ENCODE peak calls at places on chromosomes 3 and 15, in four cellular contexts. O is tibial nerve, X is heart left ventricle, U is Peyer's patch. Q is an unnamed sample.

GRCh38 chr15:74783072-74783807 is 1.4 kb downstream of the CSK start:
- DNase-seq in X (no peak), U (no peak), O (no peak), Q (no peak)

GRCh38 chr15:101536875-101537405 is 47.4 kb upstream of the PCSK6 start:
- DNase-seq in X (no peak), O (no peak), U (no peak), Q (no peak)

GRCh38 chr3:178100881-178101280 is 435.4 kb upstream of the KCNMB2 start:
- DNase-seq in U (no peak), O (no peak), X (no peak), Q (no peak)

GRCh38 chr3:143201066-143201465 is 81.5 kb downstream of the CHST2 start:
- DNase-seq in O (no peak), X (no peak), U (no peak), Q (no peak)

GRCh38 chr3:36606871-36607765 is 157.2 kb downstream of the DCLK3 start:
- DNase-seq in O (no peak), X (no peak), U (no peak), Q (no peak)

GRCh38 chr15:23482764-23483489 is 35.9 kb upstream of the GOLGA6L2 start:
- DNase-seq in O (no peak), U (no peak), X (no peak), Q (no peak)

GRCh38 chr3:169362872-169363271 is 300.6 kb downstream of the MECOM start:
- DNase-seq in O (no peak), X (no peak), U (no peak), Q (no peak)

GRCh38 chr15:26773485-26773877 is 615 bp upstream of the GABRB3 start:
- DNase-seq in U (no peak), O (no peak), X (no peak), Q (no peak)

GRCh38 chr15:49145651-49146609 is 9.5 kb downstream of the COPS2 start:
- DNase-seq in X (no peak), O (peak; percentile 71), U (no peak), Q (no peak)

GRCh38 chr15:95784508-95784907 is 546.0 kb upstream of the NR2F2 start:
- DNase-seq in O (no peak), X (no peak), U (no peak), Q (no peak)

GRCh38 chr3:27596334-27596841 is 112.2 kb upstream of the SLC4A7 start:
- DNase-seq in X (no peak), U (no peak), O (peak; percentile 26), Q (no peak)

GRCh38 chr3:176916777-176917176 is 280.5 kb downstream of the TBL1XR1 start:
- DNase-seq in U (no peak), X (no peak), O (no peak), Q (peak; percentile 38)
- H3K4me3 ChIP-seq in U (no peak overlapping the region), X (no peak overlapping the region), O (no peak overlapping the region), Q (no peak overlapping the region)

GRCh38 chr3:71244153-71245051 is 339.1 kb downstream of the FOXP1 start:
- DNase-seq in U (no peak), O (no peak), X (peak; percentile 70), Q (no peak)
- TF ChIP-seq POLR2A in U (no peak), O (no peak), X (no peak), Q (no peak)

GRCh38 chr3:11136871-11137626 is 17.2 kb upstream of the HRH1 start:
- DNase-seq in O (peak; percentile 55), U (no peak), X (peak; percentile 84), Q (no peak)
- H3K4me3 ChIP-seq in O (no peak overlapping the region), U (no peak overlapping the region), X (no peak overlapping the region), Q (no peak overlapping the region)

DNA sequence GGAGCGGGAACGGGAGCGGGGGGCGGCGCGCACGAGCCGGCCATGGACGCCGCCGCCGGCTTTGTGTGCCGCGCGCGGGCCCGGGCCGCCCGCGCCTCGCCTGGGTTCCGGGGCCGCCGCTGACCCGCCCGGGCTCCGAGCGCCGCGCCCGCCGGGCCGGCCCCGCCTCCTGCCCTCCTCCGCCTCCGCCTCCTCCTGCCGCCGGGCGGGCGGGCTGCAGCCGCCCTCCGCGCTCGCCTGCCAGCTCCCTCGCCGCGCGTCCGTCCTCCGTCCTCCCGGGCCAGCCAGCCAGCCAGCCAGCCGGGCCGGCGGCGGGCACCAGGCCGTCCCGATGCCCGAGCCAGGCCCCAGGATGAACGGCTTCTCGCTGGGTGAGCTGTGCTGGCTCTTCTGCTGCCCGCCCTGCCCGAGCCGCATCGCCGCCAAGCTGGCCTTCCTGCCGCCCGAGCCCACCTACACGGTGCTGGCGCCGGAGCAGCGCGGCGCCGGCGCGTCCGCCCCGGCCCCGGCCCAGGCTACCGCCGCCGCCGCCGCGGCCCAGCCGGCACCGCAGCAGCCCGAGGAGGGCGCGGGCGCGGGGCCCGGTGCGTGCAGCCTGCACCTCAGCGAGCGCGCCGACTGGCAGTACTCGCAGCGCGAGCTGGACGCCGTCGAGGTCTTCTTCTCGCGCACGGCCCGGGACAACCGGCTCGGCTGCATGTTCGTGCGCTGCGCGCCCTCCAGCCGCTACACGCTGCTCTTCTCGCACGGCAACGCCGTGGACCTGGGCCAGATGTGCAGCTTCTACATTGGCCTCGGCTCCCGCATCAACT is at the start of gene ABHD17C:
- DNase-seq in U (peak; percentile 89), O (peak; percentile 18), X (peak; percentile 68), Q (peak; percentile 76)
- TF ChIP-seq POLR2A in U (peak; percentile 39), O (peak; percentile 11), X (no peak), Q (no peak)

DNA sequence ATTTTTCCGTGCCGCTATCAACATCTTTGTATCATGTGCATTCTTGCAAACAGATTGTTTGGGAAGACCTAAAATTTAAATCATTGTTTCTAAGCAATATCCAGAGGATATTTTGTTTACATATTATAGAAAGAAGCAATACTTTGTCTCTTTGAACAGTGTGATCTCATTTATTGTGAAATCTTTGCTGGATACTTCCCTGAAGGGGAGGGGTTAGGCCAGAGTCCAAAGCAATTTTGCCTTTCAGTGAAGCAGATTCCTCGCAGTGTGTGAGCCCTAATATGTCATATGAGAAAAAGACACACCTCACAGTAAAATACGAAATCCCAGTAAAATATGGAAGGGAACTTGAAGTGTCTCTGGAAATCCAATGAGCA is 158.7 kb upstream of the SLCO3A1 start:
- DNase-seq in X (peak; percentile 53), O (peak; percentile 83), U (no peak), Q (no peak)
- H3K4me3 ChIP-seq in X (peak overlapping the region; percentile 38), O (peak overlapping the region; percentile 12), U (peak overlapping the region; percentile 40), Q (peak overlapping the region; percentile 4)

GRCh38 chr3:195154111-195154791 is 116.7 kb downstream of the XXYLT1 start:
- DNase-seq in U (no peak), O (no peak), X (no peak), Q (no peak)

GRCh38 chr3:195153653-195154052 is 117.3 kb downstream of the XXYLT1 start:
- DNase-seq in X (no peak), U (no peak), O (no peak), Q (no peak)

GRCh38 chr3:195151402-195151801 is 119.6 kb downstream of the XXYLT1 start:
- DNase-seq in O (no peak), X (no peak), U (no peak), Q (no peak)

GRCh38 chr3:195151866-195152526 is 119.0 kb downstream of the XXYLT1 start:
- DNase-seq in U (no peak), X (no peak), O (no peak), Q (no peak)

DNA sequence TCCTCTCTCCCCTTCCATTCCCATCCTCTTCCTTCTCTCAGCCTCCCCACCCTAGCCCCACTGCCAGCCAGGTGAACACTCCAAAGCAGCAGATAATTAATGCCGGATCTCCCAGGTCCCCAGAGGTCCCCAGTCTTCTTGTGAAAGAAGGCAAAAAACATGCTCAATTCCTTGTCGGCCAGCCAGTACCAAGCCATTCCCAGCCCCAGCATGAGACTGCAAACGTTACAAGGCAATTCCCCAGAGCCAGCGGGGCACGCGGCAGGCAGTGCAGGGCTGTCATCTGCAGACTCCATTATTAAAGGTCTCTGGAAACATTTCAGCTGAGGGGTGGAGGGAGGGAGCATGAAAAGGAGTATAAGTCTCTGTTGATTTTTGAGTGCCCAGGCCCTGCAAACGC is 117.8 kb downstream of the XXYLT1 start:
- DNase-seq in O (no peak), X (peak; percentile 52), U (no peak), Q (no peak)
- TF ChIP-seq POLR2A in O (no peak), X (no peak), U (no peak), Q (no peak)

DNA sequence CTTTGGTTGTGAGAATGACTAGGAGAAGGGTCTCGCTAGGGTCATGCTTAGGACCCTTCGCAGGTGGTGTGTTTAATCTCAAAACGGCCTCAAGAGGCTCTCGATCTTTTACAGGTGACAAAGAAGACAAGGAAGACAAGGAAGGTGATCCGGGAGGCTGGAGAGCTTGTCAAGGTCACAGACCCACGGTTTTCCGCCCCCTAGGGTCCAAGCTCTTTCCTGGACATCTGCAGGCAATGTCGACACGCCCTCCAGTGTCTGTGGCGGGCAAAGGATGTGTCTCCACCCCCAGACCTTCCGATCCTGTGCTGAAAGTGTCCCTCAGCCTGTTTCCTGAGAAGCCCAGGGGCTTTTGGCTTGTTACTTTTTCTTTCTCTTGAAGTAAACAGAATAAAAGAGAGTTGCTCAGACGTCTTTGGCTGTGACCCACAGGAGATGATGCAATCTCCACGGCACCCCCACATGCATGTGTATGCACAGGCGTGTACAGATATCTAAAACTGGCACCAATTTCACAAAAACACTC is 108.7 kb downstream of the KLF13 start:
- DNase-seq in O (peak; percentile 73), X (peak; percentile 78), U (peak; percentile 79), Q (peak; percentile 70)
- H3K4me3 ChIP-seq in O (no peak overlapping the region), X (peak overlapping the region; percentile 32), U (peak overlapping the region; percentile 38), Q (peak overlapping the region; percentile 20)

DNA sequence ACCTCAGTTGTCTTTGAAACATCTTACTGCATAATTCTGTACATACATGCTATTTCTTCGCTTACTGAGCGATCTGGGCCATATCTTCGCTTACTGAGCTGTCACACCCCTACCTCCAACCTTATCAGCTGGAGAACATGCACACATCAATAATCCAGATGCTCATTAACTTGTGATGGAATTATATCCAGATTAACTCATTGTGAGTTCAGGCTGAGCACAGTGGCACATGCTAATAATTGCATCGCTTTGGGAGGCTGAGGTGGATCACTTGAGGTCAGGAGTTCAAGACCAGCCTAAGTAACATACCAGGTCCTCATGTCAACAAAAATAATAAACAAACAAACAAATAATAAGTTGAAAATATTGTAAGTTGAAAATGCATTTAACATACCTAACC is 19.3 kb upstream of the ANXA2 start:
- DNase-seq in U (no peak), X (no peak), O (no peak), Q (no peak)
- TF ChIP-seq POLR2A in U (no peak), X (no peak), O (no peak), Q (no peak)

DNA sequence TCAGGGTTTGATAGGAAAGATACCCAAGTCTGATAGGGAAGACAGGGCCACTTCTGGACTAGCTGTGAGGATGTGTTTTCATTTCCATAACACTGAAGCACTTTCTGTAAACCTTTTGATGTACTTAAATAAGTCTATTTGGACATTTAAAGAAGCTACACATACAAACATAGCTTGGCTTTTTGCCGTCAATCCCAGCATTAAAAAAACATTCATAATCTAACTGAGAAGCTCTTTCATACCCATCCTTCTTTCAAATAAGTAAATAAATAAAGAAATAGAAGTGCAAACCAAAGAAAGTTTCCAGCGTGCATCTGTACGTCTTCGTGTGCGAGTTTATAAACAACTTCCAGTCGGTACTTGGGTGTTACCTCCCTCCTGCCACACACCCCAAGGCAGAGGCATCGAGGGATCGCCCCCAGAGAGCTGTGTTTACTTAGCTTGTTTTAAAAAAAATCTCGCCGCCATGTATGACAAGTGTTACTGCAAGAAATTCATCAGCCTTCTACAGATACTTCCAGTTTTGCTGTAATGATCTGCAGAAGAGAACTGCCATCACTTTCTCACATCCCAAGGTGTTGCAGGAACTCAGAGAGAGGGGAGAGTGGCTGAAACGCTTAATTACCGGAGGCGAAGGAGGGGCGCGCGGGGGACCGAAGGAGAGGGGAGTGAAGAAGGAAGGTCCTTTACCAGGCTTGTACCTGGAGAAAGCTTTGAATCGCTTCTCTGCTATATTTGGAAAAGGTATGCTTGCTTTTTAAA is 9.0 kb upstream of the MEIS2 start:
- DNase-seq in U (no peak), X (no peak), O (no peak), Q (no peak)
- H3K4me3 ChIP-seq in U (no peak overlapping the region), X (peak overlapping the region; percentile 59), O (no peak overlapping the region), Q (peak overlapping the region; percentile 45)